ENCODE peak calls at places on chromosomes 4 and X, in seven cellular contexts. One of them, this sample, is unnamed.
A peak's percentile ranks its signal among the peaks of the same experiment; 100 is the strongest.

GRCh38 chrX:48306175-48306574 is 50.3 kb downstream of the SSX3 start:
- DNase-seq in BJ: no peak
- DNase-seq in hepatocyte: no peak
- DNase-seq in sigmoid colon: no peak
- DNase-seq in T-cell: no peak
- DNase-seq in astrocyte of the spinal cord: no peak
- DNase-seq in HEK293T: no peak
- DNase-seq in this sample: no peak

GRCh38 chrX:110317820-110318663 is at the start of gene AMMECR1:
- DNase-seq in sigmoid colon: peak; percentile 86
- DNase-seq in BJ: peak; percentile 27
- DNase-seq in hepatocyte: peak; percentile 90
- DNase-seq in HEK293T: peak; percentile 84
- DNase-seq in astrocyte of the spinal cord: peak; percentile 75
- DNase-seq in T-cell: peak; percentile 79
- DNase-seq in this sample: peak; percentile 58

GRCh38 chrX:69096963-69097362 is 68.3 kb downstream of the PJA1 start:
- DNase-seq in HEK293T: no peak
- DNase-seq in sigmoid colon: no peak
- DNase-seq in astrocyte of the spinal cord: no peak
- DNase-seq in T-cell: no peak
- DNase-seq in hepatocyte: no peak
- DNase-seq in BJ: no peak
- DNase-seq in this sample: no peak

GRCh38 chrX:107646736-107647135 is 18.4 kb downstream of the PRPS1 start:
- DNase-seq in astrocyte of the spinal cord: no peak
- DNase-seq in sigmoid colon: no peak
- DNase-seq in T-cell: no peak
- DNase-seq in HEK293T: no peak
- DNase-seq in hepatocyte: no peak
- DNase-seq in BJ: no peak
- DNase-seq in this sample: no peak

GRCh38 chr4:185128272-185129119 is 14.6 kb upstream of the SLC25A4 start:
- DNase-seq in astrocyte of the spinal cord: no peak
- DNase-seq in sigmoid colon: no peak
- DNase-seq in HEK293T: peak; percentile 32
- DNase-seq in T-cell: peak; percentile 25
- DNase-seq in hepatocyte: peak; percentile 26
- DNase-seq in BJ: no peak
- DNase-seq in this sample: no peak

GRCh38 chr4:138875886-138876608 is 139.5 kb upstream of the NOCT start:
- DNase-seq in HEK293T: no peak
- DNase-seq in sigmoid colon: no peak
- DNase-seq in BJ: peak; percentile 82
- DNase-seq in T-cell: no peak
- DNase-seq in hepatocyte: no peak
- DNase-seq in astrocyte of the spinal cord: peak; percentile 79
- DNase-seq in this sample: peak; percentile 15

GRCh38 chr4:102564399-102564921 is 63.3 kb downstream of the NFKB1 start:
- DNase-seq in sigmoid colon: no peak
- DNase-seq in HEK293T: no peak
- DNase-seq in hepatocyte: no peak
- DNase-seq in T-cell: no peak
- DNase-seq in astrocyte of the spinal cord: peak; percentile 83
- DNase-seq in BJ: no peak
- DNase-seq in this sample: no peak

GRCh38 chrX:110437686-110438085 is 79.0 kb downstream of the RTL9 start:
- DNase-seq in astrocyte of the spinal cord: no peak
- DNase-seq in HEK293T: no peak
- DNase-seq in sigmoid colon: no peak
- DNase-seq in BJ: no peak
- DNase-seq in T-cell: no peak
- DNase-seq in hepatocyte: no peak
- DNase-seq in this sample: no peak

GRCh38 chrX:70908541-70908940 is at the start of gene TEX11:
- DNase-seq in hepatocyte: no peak
- DNase-seq in HEK293T: no peak
- DNase-seq in BJ: no peak
- DNase-seq in astrocyte of the spinal cord: no peak
- DNase-seq in T-cell: no peak
- DNase-seq in sigmoid colon: no peak
- DNase-seq in this sample: no peak

GRCh38 chr4:626201-627091 is 1.1 kb downstream of the PDE6B start:
- DNase-seq in sigmoid colon: no peak
- DNase-seq in hepatocyte: no peak
- DNase-seq in BJ: no peak
- DNase-seq in astrocyte of the spinal cord: no peak
- DNase-seq in HEK293T: no peak
- DNase-seq in T-cell: no peak
- DNase-seq in this sample: no peak

GRCh38 chr4:654526-654845 is 19.6 kb downstream of the ATP5ME start:
- DNase-seq in sigmoid colon: no peak
- DNase-seq in hepatocyte: no peak
- DNase-seq in BJ: no peak
- DNase-seq in HEK293T: no peak
- DNase-seq in T-cell: no peak
- DNase-seq in astrocyte of the spinal cord: no peak
- DNase-seq in this sample: no peak

GRCh38 chr4:15488658-15489470 is 19.2 kb downstream of the CC2D2A start:
- DNase-seq in T-cell: no peak
- DNase-seq in BJ: peak; percentile 73
- DNase-seq in hepatocyte: no peak
- DNase-seq in astrocyte of the spinal cord: peak; percentile 81
- DNase-seq in sigmoid colon: no peak
- DNase-seq in HEK293T: no peak
- DNase-seq in this sample: no peak

GRCh38 chrX:2498781-2499302 is 1.9 kb downstream of the DHRSX start:
- DNase-seq in BJ: no peak
- DNase-seq in T-cell: no peak
- DNase-seq in HEK293T: no peak
- DNase-seq in hepatocyte: peak; percentile 44
- DNase-seq in astrocyte of the spinal cord: peak; percentile 47
- DNase-seq in sigmoid colon: no peak
- DNase-seq in this sample: no peak

GRCh38 chr4:8431553-8431952 is 9.0 kb downstream of the ACOX3 start:
- DNase-seq in BJ: no peak
- DNase-seq in hepatocyte: no peak
- DNase-seq in astrocyte of the spinal cord: no peak
- DNase-seq in sigmoid colon: no peak
- DNase-seq in T-cell: no peak
- DNase-seq in HEK293T: no peak
- DNase-seq in this sample: no peak

GRCh38 chrX:38206542-38206941 is 14.1 kb downstream of the SRPX start:
- DNase-seq in T-cell: no peak
- DNase-seq in astrocyte of the spinal cord: no peak
- DNase-seq in HEK293T: no peak
- DNase-seq in hepatocyte: no peak
- DNase-seq in sigmoid colon: no peak
- DNase-seq in BJ: no peak
- DNase-seq in this sample: no peak

GRCh38 chrX:137052641-137053235 is 18.9 kb upstream of the GPR101 start:
- DNase-seq in astrocyte of the spinal cord: no peak
- DNase-seq in T-cell: peak; percentile 19
- DNase-seq in sigmoid colon: no peak
- DNase-seq in HEK293T: no peak
- DNase-seq in BJ: no peak
- DNase-seq in hepatocyte: no peak
- DNase-seq in this sample: no peak

GRCh38 chr4:37978509-37978908 is 18.3 kb downstream of the PTTG2 start:
- DNase-seq in BJ: no peak
- DNase-seq in HEK293T: no peak
- DNase-seq in astrocyte of the spinal cord: no peak
- DNase-seq in hepatocyte: no peak
- DNase-seq in T-cell: no peak
- DNase-seq in sigmoid colon: no peak
- DNase-seq in this sample: no peak

GRCh38 chr4:151325320-151326246 is at the start of gene SH3D19:
- DNase-seq in astrocyte of the spinal cord: peak; percentile 64
- DNase-seq in sigmoid colon: peak; percentile 89
- DNase-seq in BJ: peak; percentile 21
- DNase-seq in hepatocyte: peak; percentile 87
- DNase-seq in T-cell: no peak
- DNase-seq in HEK293T: peak; percentile 60
- DNase-seq in this sample: no peak

GRCh38 chr4:77581724-77582123 is 23.9 kb upstream of the CXCL13 start:
- DNase-seq in BJ: no peak
- DNase-seq in HEK293T: no peak
- DNase-seq in T-cell: no peak
- DNase-seq in sigmoid colon: no peak
- DNase-seq in astrocyte of the spinal cord: no peak
- DNase-seq in hepatocyte: no peak
- DNase-seq in this sample: no peak

GRCh38 chr4:176883108-176883550 is 90.4 kb upstream of the VEGFC start:
- DNase-seq in T-cell: no peak
- DNase-seq in BJ: peak; percentile 8
- DNase-seq in hepatocyte: no peak
- DNase-seq in sigmoid colon: no peak
- DNase-seq in HEK293T: no peak
- DNase-seq in astrocyte of the spinal cord: no peak
- DNase-seq in this sample: no peak

GRCh38 chrX:10756365-10756915 is 136.1 kb upstream of the MID1 start:
- DNase-seq in BJ: peak; percentile 49
- DNase-seq in HEK293T: peak; percentile 18
- DNase-seq in astrocyte of the spinal cord: peak; percentile 79
- DNase-seq in sigmoid colon: no peak
- DNase-seq in hepatocyte: peak; percentile 44
- DNase-seq in T-cell: no peak
- DNase-seq in this sample: no peak

GRCh38 chr4:145890689-145891088 is 47.9 kb downstream of the ZNF827 start:
- DNase-seq in HEK293T: no peak
- DNase-seq in hepatocyte: no peak
- DNase-seq in sigmoid colon: no peak
- DNase-seq in BJ: no peak
- DNase-seq in astrocyte of the spinal cord: no peak
- DNase-seq in T-cell: no peak
- DNase-seq in this sample: no peak

GRCh38 chr4:40099010-40099409 is 42.4 kb downstream of the N4BP2 start:
- DNase-seq in hepatocyte: no peak
- DNase-seq in T-cell: no peak
- DNase-seq in HEK293T: no peak
- DNase-seq in sigmoid colon: no peak
- DNase-seq in astrocyte of the spinal cord: no peak
- DNase-seq in BJ: no peak
- DNase-seq in this sample: no peak

GRCh38 chrX:32592786-32593185 is 618.6 kb downstream of the DMD start:
- DNase-seq in T-cell: no peak
- DNase-seq in astrocyte of the spinal cord: no peak
- DNase-seq in HEK293T: no peak
- DNase-seq in hepatocyte: no peak
- DNase-seq in BJ: no peak
- DNase-seq in sigmoid colon: no peak
- DNase-seq in this sample: no peak

GRCh38 chr4:114349543-114350175 is 248.9 kb upstream of the UGT8 start:
- DNase-seq in sigmoid colon: no peak
- DNase-seq in astrocyte of the spinal cord: peak; percentile 65
- DNase-seq in BJ: no peak
- DNase-seq in hepatocyte: no peak
- DNase-seq in HEK293T: no peak
- DNase-seq in T-cell: no peak
- DNase-seq in this sample: no peak

GRCh38 chrX:45748443-45748842 is 547.8 kb upstream of the DIPK2B start:
- DNase-seq in hepatocyte: no peak
- DNase-seq in HEK293T: no peak
- DNase-seq in BJ: no peak
- DNase-seq in T-cell: no peak
- DNase-seq in sigmoid colon: no peak
- DNase-seq in astrocyte of the spinal cord: peak; percentile 22
- DNase-seq in this sample: no peak

GRCh38 chrX:138710311-138710791 is 1.2 kb downstream of the FGF13 start:
- DNase-seq in astrocyte of the spinal cord: no peak
- DNase-seq in T-cell: no peak
- DNase-seq in HEK293T: peak; percentile 9
- DNase-seq in BJ: no peak
- DNase-seq in sigmoid colon: no peak
- DNase-seq in hepatocyte: peak; percentile 3
- DNase-seq in this sample: no peak

GRCh38 chr4:72320185-72320948 is 248.7 kb downstream of the ADAMTS3 start:
- DNase-seq in HEK293T: no peak
- DNase-seq in BJ: no peak
- DNase-seq in hepatocyte: no peak
- DNase-seq in astrocyte of the spinal cord: no peak
- DNase-seq in sigmoid colon: no peak
- DNase-seq in T-cell: no peak
- DNase-seq in this sample: no peak

GRCh38 chr4:67483868-67484602 is 61.3 kb downstream of the CENPC start:
- DNase-seq in astrocyte of the spinal cord: peak; percentile 81
- DNase-seq in hepatocyte: no peak
- DNase-seq in sigmoid colon: no peak
- DNase-seq in HEK293T: no peak
- DNase-seq in T-cell: no peak
- DNase-seq in BJ: no peak
- DNase-seq in this sample: no peak

GRCh38 chrX:72368796-72369195 is 63.1 kb upstream of the CITED1 start:
- DNase-seq in hepatocyte: no peak
- DNase-seq in astrocyte of the spinal cord: no peak
- DNase-seq in T-cell: no peak
- DNase-seq in BJ: no peak
- DNase-seq in sigmoid colon: no peak
- DNase-seq in HEK293T: no peak
- DNase-seq in this sample: no peak

GRCh38 chr4:108053281-108053701 is 63.6 kb downstream of the HADH start:
- DNase-seq in astrocyte of the spinal cord: no peak
- DNase-seq in HEK293T: no peak
- DNase-seq in sigmoid colon: no peak
- DNase-seq in BJ: no peak
- DNase-seq in T-cell: no peak
- DNase-seq in hepatocyte: peak; percentile 41
- DNase-seq in this sample: no peak

This sample was measured in NT2/D1.